ENCODE peak calls at places on chromosomes 7 and 10, in eight cellular contexts. O, H, S, Z, A, C, I and Q are unnamed samples.

GRCh38 chr10:14330390-14331071 is at the start of gene FRMD4A:
- DNase-seq in O (no peak), C (no peak), I (no peak), Z (no peak), H (no peak), A (no peak), S (no peak), Q (no peak)

GRCh38 chr7:16071246-16071857 is 350.0 kb downstream of the CRPPA start:
- DNase-seq in O (no peak), H (peak; percentile 83), S (peak; percentile 46), A (no peak), C (no peak), Z (no peak), I (no peak), Q (no peak)

GRCh38 chr7:124692420-124692819 is 73.2 kb downstream of the GPR37 start:
- DNase-seq in S (no peak), O (no peak), I (no peak), A (no peak), H (no peak), C (no peak), Z (no peak), Q (no peak)

GRCh38 chr7:26250239-26250638 is 41.4 kb upstream of the SNX10 start:
- DNase-seq in C (no peak), I (no peak), S (no peak), O (no peak), H (no peak), Z (no peak), A (peak; percentile 30), Q (no peak)

GRCh38 chr10:71094712-71095390 is 117.5 kb upstream of the UNC5B start:
- DNase-seq in S (no peak), A (peak; percentile 49), O (no peak), Z (no peak), H (peak; percentile 4), I (no peak), C (no peak), Q (no peak)

GRCh38 chr7:26419198-26419597 is 127.5 kb downstream of the SNX10 start:
- DNase-seq in Z (no peak), O (no peak), C (no peak), S (no peak), I (no peak), H (no peak), A (no peak), Q (no peak)

GRCh38 chr7:43511029-43511428 is 71.9 kb upstream of the STK17A start:
- DNase-seq in H (peak; percentile 15), C (no peak), O (no peak), S (no peak), I (no peak), Z (no peak), A (no peak), Q (no peak)

GRCh38 chr10:29266641-29267040 is 22.2 kb upstream of the LYZL1 start:
- DNase-seq in C (no peak), I (no peak), H (no peak), S (no peak), Z (no peak), O (no peak), A (no peak), Q (no peak)

GRCh38 chr7:100674441-100675407 is 1.2 kb downstream of the GNB2 start:
- DNase-seq in H (no peak), S (no peak), I (no peak), A (peak; percentile 75), O (no peak), Z (peak; percentile 84), C (peak; percentile 60), Q (no peak)

GRCh38 chr7:33632840-33633239 is 272.5 kb upstream of the BMPER start:
- DNase-seq in S (no peak), Z (no peak), H (no peak), C (no peak), O (no peak), A (no peak), I (no peak), Q (no peak)

GRCh38 chr10:34231441-34232180 is 583.5 kb downstream of the PARD3 start:
- DNase-seq in I (no peak), A (no peak), Z (no peak), O (no peak), S (no peak), H (no peak), C (no peak), Q (no peak)

GRCh38 chr10:67912330-67912946 is 28.0 kb downstream of the SIRT1 start:
- DNase-seq in O (no peak), H (no peak), I (no peak), A (no peak), S (no peak), Z (no peak), C (no peak), Q (no peak)

GRCh38 chr10:93867481-93867880 is 26.3 kb upstream of the SLC35G1 start:
- DNase-seq in C (no peak), Z (no peak), O (no peak), H (no peak), S (no peak), I (no peak), A (no peak), Q (no peak)

GRCh38 chr7:47191876-47192291 is 390.0 kb downstream of the TNS3 start:
- DNase-seq in S (no peak), I (no peak), C (no peak), Z (no peak), H (no peak), O (no peak), A (no peak), Q (no peak)

GRCh38 chr7:155850730-155851678 is 38.7 kb upstream of the SHH start:
- DNase-seq in H (no peak), A (peak; percentile 30), O (no peak), C (peak; percentile 16), S (no peak), I (no peak), Z (no peak), Q (no peak)